ENCODE peak calls at places on chromosomes 7 and 10, in five cellular contexts. M is right cardiac atrium, P is breast epithelium, U is psoas muscle, W is lung. T is an unnamed sample. For H3K4me1, the result is how much of the 10 kb centered on the place peaks cover.

GRCh38 chr7:122619664-122620063 is 79.3 kb downstream of the RNF133 start:
- DNase-seq in M (no peak), P (no peak), U (no peak), W (no peak), T (no peak)

GRCh38 chr10:84184517-84184916 is 9.8 kb upstream of the CDHR1 start:
- DNase-seq in M (no peak), P (no peak), U (no peak), W (no peak), T (no peak)

GRCh38 chr7:45129181-45129800 is 17.8 kb upstream of the TBRG4 start:
- DNase-seq in M (no peak), P (no peak), U (no peak), W (no peak), T (no peak)

GRCh38 chr7:111654414-111654813 is 92.1 kb upstream of the IMMP2L start:
- DNase-seq in M (no peak), P (no peak), U (no peak), W (no peak), T (no peak)

GRCh38 chr7:40836218-40836617 is 701.4 kb downstream of the SUGCT start:
- DNase-seq in M (no peak), P (no peak), U (no peak), W (no peak), T (no peak)

GRCh38 chr10:31524458-31524857 is 205.4 kb downstream of the ZEB1 start:
- DNase-seq in M (no peak), P (no peak), U (no peak), W (no peak), T (no peak)

GRCh38 chr10:95450188-95450587 is 111.0 kb downstream of the SORBS1 start:
- DNase-seq in M (no peak), P (no peak), U (no peak), W (no peak), T (no peak)

GRCh38 chr10:125284875-125285597 is 124.7 kb upstream of the CTBP2 start:
- DNase-seq in M (no peak), P (no peak), U (no peak), W (no peak), T (no peak)

GRCh38 chr10:131129544-131129943 is 182.0 kb downstream of the TCERG1L start:
- DNase-seq in M (no peak), P (no peak), U (no peak), W (no peak), T (no peak)

GRCh38 chr7:91557789-91558396 is 293.7 kb downstream of the FZD1 start:
- DNase-seq in M (no peak), P (no peak), U (no peak), W (no peak), T (peak)

GRCh38 chr7:78768859-78769258 is 684.6 kb downstream of the MAGI2 start:
- DNase-seq in M (no peak), P (no peak), U (no peak), W (no peak), T (no peak)

GRCh38 chr7:30971840-30972563 is 8.2 kb downstream of the GHRHR start:
- DNase-seq in M (no peak), P (no peak), U (no peak), W (peak), T (no peak)

GRCh38 chr10:78508955-78509354 is 475.3 kb downstream of the RPS24 start:
- DNase-seq in M (no peak), P (no peak), U (no peak), W (no peak), T (no peak)

GRCh38 chr7:46603296-46603701 is 682.2 kb upstream of the IGFBP3 start:
- DNase-seq in M (peak), P (no peak), U (peak), W (no peak), T (no peak)

GRCh38 chr7:55469271-55469681 is 103.0 kb downstream of the VOPP1 start:
- DNase-seq in M (no peak), P (no peak), U (no peak), W (no peak), T (no peak)

DNA sequence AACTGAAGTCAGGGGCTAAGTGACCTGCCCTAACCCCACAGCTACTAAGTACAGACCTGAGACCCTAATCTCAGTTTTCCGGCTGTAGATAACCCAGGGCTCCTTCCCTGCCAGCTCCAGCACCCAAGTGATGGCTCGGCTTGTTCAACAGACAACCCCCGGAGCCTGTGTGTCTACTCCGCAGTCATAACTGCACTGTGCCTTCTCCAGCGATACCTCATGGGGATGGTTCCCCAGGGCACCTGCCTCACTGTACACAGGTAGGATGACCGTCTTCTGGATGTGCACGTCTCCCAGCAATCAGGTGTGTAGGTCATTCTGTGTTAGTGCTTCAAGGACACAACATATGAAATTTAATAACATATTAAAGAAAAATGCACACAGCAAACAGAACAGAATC is 37.1 kb downstream of the CPXM2 start:
- DNase-seq in M (no peak), P (no peak), U (no peak), W (no peak), T (no peak)
- H3K4me1 ChIP-seq in M (under half), P (under half), U (under half), W (under half), T (under half)

GRCh38 chr7:42315096-42315495 is 78.1 kb upstream of the GLI3 start:
- DNase-seq in M (no peak), P (no peak), U (no peak), W (no peak), T (no peak)
- H3K4me3 ChIP-seq in M (no peak), P (no peak), U (no peak), W (no peak), T (no peak)

GRCh38 chr10:16856567-16856966 is 39.3 kb upstream of the RSU1 start:
- DNase-seq in M (no peak), P (no peak), U (no peak), W (no peak), T (no peak)

GRCh38 chr10:16854623-16855022 is 37.4 kb upstream of the RSU1 start:
- DNase-seq in M (no peak), P (no peak), U (no peak), W (no peak), T (no peak)

GRCh38 chr10:16853809-16854208 is 36.6 kb upstream of the RSU1 start:
- DNase-seq in M (no peak), P (no peak), U (no peak), W (no peak), T (no peak)

GRCh38 chr10:16856092-16856491 is 38.9 kb upstream of the RSU1 start:
- DNase-seq in M (no peak), P (no peak), U (no peak), W (no peak), T (no peak)

GRCh38 chr10:16853201-16853600 is 36.0 kb upstream of the RSU1 start:
- DNase-seq in M (no peak), P (no peak), U (no peak), W (no peak), T (no peak)
- H3K4me1 ChIP-seq in M (under half), P (under half), U (under half), W (under half), T (under half)

GRCh38 chr10:49176310-49177268 is 11.6 kb downstream of the TMEM273 start:
- DNase-seq in M (no peak), P (no peak), U (peak), W (peak), T (no peak)
- H3K4me3 ChIP-seq in M (no peak), P (no peak), U (no peak), W (no peak), T (no peak)

DNA sequence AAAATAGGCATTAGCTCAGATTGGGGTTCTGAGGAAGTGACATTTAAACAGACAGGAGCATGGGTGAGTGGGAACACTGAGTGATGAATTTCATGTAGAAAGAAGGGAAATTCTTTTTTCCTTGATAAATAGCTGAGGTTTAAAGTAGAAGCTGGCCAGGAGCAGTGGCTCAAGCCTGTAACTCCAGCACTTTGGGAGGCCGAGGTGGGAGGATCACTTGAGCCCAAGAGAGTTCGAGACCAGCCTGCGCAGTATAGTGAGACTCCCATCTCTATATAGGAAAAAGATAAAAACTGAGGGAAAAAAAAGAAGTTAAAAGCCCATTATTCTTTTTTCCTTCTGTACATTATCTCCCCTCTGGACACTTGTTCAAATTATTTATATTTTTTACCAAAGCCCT is 9.1 kb downstream of the HNRNPF start:
- DNase-seq in M (no peak), P (no peak), U (no peak), W (no peak), T (no peak)
- H3K4me1 ChIP-seq in M (under half), P (under half), U (half or more), W (under half), T (under half)

GRCh38 chr10:105269011-105269410 is 627.9 kb downstream of the SORCS3 start:
- DNase-seq in M (no peak), P (no peak), U (no peak), W (no peak), T (no peak)

GRCh38 chr10:105262666-105263065 is 621.6 kb downstream of the SORCS3 start:
- DNase-seq in M (no peak), P (no peak), U (no peak), W (no peak), T (no peak)

GRCh38 chr10:105269689-105270088 is 628.6 kb downstream of the SORCS3 start:
- DNase-seq in M (no peak), P (no peak), U (no peak), W (no peak), T (no peak)

GRCh38 chr10:105266966-105267539 is 626.0 kb downstream of the SORCS3 start:
- DNase-seq in M (no peak), P (no peak), U (no peak), W (no peak), T (no peak)
- H3K4me3 ChIP-seq in M (no peak), P (no peak), U (no peak), W (no peak), T (no peak)

GRCh38 chr7:51262796-51263519 is 53.7 kb downstream of the COBL start:
- DNase-seq in M (no peak), P (no peak), U (no peak), W (no peak), T (no peak)
- H3K4me1 ChIP-seq in M (under half), P (under half), U (half or more), W (under half), T (under half)

GRCh38 chr7:24052572-24053223 is 231.3 kb upstream of the NPY start:
- DNase-seq in M (no peak), P (no peak), U (no peak), W (no peak), T (no peak)
- H3K4me3 ChIP-seq in M (no peak), P (no peak), U (no peak), W (no peak), T (no peak)

T was measured in prostate gland.